ENCODE peak calls at places on chromosome 17, in six cellular contexts. W is right cardiac atrium; R is psoas muscle; G is activated T-cell treated with anti-CD3 and anti-CD28 coated beads, Interleukin-2, amount 50 U/mL, for 72 hours; P is activated CD8-positive, alpha-beta T cell treated with anti-CD3 and anti-CD28 coated beads, Interleukin-2, amount 10 ng/mL, durations not matched to agents 7 days and 5 days; H is CD4-positive, CD25-positive, alpha-beta regulatory T cell. K is an unnamed sample.
A peak's percentile ranks its signal among the peaks of the same experiment; 100 is the strongest.

GRCh38 chr17:17710728-17711541 is 29.7 kb downstream of the RAI1 start:
- ATAC-seq in W (peak; percentile 38), R (no peak), G (no peak), P (no peak), H (no peak), K (no peak)

GRCh38 chr17:59762022-59762825 is 54.8 kb downstream of the VMP1 start:
- ATAC-seq in W (no peak), R (no peak), G (peak; percentile 84), P (peak; percentile 73), H (no peak), K (peak; percentile 81)

GRCh38 chr17:17506181-17506741 is 10.1 kb upstream of the RASD1 start:
- ATAC-seq in W (peak; percentile 49), R (no peak), G (no peak), P (no peak), H (no peak), K (no peak)

GRCh38 chr17:2545393-2545792 is 33.7 kb upstream of the METTL16 start:
- ATAC-seq in W (peak; percentile 74), R (no peak), G (no peak), P (no peak), H (no peak), K (no peak)

GRCh38 chr17:41327411-41328120 is 12.1 kb upstream of the KRTAP17-1 start:
- ATAC-seq in W (no peak), R (no peak), G (no peak), P (no peak), H (no peak), K (no peak)

GRCh38 chr17:73145641-73146040 is 19.2 kb upstream of the SSTR2 start:
- ATAC-seq in W (no peak), R (no peak), G (no peak), P (no peak), H (no peak), K (no peak)

GRCh38 chr17:62100050-62100449 is 35.0 kb upstream of the MED13 start:
- ATAC-seq in W (no peak), R (no peak), G (no peak), P (no peak), H (no peak), K (no peak)

GRCh38 chr17:82598256-82599011 is 49.8 kb downstream of the WDR45B start:
- ATAC-seq in W (no peak), R (peak; percentile 70), G (peak; percentile 59), P (no peak), H (no peak), K (peak; percentile 66)

GRCh38 chr17:21258593-21258992 is 5.4 kb upstream of the NATD1 start:
- ATAC-seq in W (no peak), R (no peak), G (no peak), P (no peak), H (no peak), K (no peak)